ENCODE peak calls at places on chromosomes 3 and 15, in six cellular contexts. S is GM13976, W is cardiac muscle cell, K is GM20000, T is mesothelial cell of epicardium, P is GM12864. Q is an unnamed sample.

GRCh38 chr3:159249472-159250131 is 447.7 kb downstream of the MFSD1 start:
- DNase-seq in P (no peak), W (no peak), S (no peak), K (no peak), T (no peak), Q (no peak)

GRCh38 chr15:32656091-32656860 is 14.8 kb downstream of the SCG5 start:
- DNase-seq in S (no peak), W (no peak), K (no peak), T (no peak), P (no peak), Q (no peak)

GRCh38 chr15:95698971-95699370 is 631.5 kb upstream of the NR2F2 start:
- DNase-seq in S (no peak), K (no peak), T (no peak), P (no peak), W (no peak), Q (no peak)

GRCh38 chr3:157122116-157122515 is 37.8 kb downstream of the CCNL1 start:
- DNase-seq in K (no peak), S (no peak), W (peak), P (no peak), T (no peak), Q (no peak)

GRCh38 chr3:46512191-46512590 is 14.4 kb downstream of the RTP3 start:
- DNase-seq in S (no peak), K (no peak), T (no peak), P (no peak), W (no peak), Q (no peak)

GRCh38 chr3:99625643-99626414 is 12.6 kb upstream of the COL8A1 start:
- DNase-seq in T (no peak), S (no peak), P (no peak), K (no peak), W (peak), Q (no peak)

GRCh38 chr3:194640829-194641228 is 7.6 kb upstream of the TMEM44 start:
- DNase-seq in K (no peak), S (no peak), W (peak), T (no peak), P (no peak), Q (peak)

GRCh38 chr3:186220365-186220764 is 111.5 kb upstream of the ETV5 start:
- DNase-seq in T (no peak), W (no peak), P (no peak), K (no peak), S (no peak), Q (no peak)

DNA sequence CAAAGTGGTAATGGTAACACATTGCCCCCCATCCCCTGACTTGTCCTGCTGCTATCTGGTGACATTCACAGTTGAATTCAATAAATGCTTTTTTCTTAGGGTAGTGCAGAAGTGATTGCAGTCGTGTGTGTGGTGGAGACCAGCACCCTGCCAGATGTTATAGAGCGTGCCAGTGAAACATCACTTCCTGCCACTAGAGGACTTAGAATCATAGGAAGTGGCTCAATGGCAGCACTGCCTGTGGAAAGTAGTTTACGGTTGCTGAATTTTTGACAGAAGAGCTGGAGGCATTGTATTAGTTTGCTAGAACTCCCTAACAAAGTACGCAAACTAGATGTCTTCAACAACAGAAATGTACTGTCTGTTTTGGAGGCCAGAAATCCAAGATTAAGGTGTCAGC is 37.4 kb upstream of the P2RY12 start:
- DNase-seq in W (no peak), T (no peak), K (no peak), P (no peak), S (no peak), Q (no peak)
- TF ChIP-seq CTCF in W (no peak), T (no peak), K (no peak), P (peak), S (no peak), Q (no peak)

DNA sequence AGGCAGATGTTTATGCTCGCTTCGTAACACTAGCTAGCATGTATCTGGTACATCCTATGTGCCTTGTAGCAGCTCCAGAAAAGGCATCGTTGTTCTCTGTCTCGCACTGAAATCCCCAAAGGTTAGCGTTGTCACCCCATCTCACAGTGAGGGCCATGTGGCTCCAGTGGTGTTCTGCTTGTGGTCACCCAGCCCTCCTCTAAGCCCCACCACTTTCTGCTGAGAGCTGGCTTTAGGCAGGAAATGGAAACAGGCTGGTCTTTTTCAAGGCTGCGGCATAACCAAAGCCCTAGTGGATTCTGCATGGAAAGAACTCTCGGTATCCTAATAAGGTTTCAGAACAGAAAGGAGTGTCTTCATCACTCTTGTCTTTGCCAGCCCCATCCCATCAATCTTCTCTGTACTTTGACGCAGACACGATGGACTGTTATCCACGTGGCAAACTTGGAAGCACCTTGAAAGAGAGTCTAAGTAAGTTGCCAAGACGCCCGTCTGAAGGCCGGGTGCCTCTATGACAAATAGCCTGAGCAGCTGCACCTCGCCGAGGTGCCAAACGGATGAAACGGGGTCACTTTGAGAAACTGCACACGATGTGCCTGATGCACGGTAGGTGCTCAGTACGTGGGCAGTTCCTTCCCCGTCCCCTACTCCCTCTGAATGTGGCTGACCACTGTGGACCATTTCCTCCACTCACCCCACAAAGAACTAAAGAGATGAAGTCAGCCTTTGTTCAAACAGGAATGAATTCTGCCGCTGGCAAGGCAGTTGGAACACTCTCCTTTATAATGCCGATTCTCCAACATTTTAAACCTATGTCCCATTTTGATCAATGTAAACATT is 57.8 kb upstream of the MEF2A start:
- DNase-seq in K (peak), T (no peak), P (peak), W (peak), S (no peak), Q (no peak)
- TF ChIP-seq CTCF in K (no peak), T (no peak), P (no peak), W (no peak), S (no peak), Q (no peak)

GRCh38 chr15:59615661-59616060 is 4.1 kb downstream of the GCNT3 start:
- DNase-seq in W (no peak), S (no peak), T (no peak), P (no peak), K (no peak), Q (no peak)
- TF ChIP-seq CTCF in W (no peak), S (no peak), T (no peak), P (no peak), K (no peak), Q (no peak)

DNA sequence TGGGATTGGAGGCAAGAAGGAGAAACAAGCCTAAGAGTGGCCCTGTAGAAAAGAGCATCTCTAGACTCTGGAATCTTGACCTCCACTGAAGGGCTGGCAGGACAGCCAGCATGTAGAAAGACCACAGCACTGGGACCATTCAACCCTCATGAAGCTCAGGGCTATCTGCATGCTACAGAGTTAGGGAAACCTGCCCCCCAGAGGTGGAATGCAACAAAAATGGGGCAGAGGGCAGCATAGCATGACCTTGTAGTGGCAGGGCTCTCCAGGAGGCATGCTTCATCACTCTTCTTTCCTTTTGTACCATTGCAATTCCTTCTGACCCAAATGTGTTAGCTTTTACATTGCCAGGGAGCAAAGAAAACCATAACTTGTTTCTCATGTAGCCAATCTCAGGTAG is 445.4 kb downstream of the EPHB1 start:
- DNase-seq in S (no peak), K (no peak), T (no peak), P (no peak), W (no peak), Q (peak)
- TF ChIP-seq CTCF in S (no peak), K (no peak), T (no peak), P (peak), W (no peak), Q (no peak)

GRCh38 chr15:42329161-42329560 is 30.1 kb upstream of the CAPN3 start:
- DNase-seq in S (no peak), P (no peak), T (no peak), W (no peak), K (no peak), Q (no peak)

GRCh38 chr15:42329992-42330391 is 29.3 kb upstream of the CAPN3 start:
- DNase-seq in T (no peak), W (no peak), S (no peak), P (no peak), K (no peak), Q (no peak)

GRCh38 chr15:42332331-42332730 is 27.0 kb upstream of the CAPN3 start:
- DNase-seq in S (no peak), T (no peak), K (no peak), P (no peak), W (peak), Q (no peak)

GRCh38 chr15:42335074-42335473 is 24.2 kb upstream of the CAPN3 start:
- DNase-seq in K (no peak), S (no peak), W (no peak), T (no peak), P (no peak), Q (no peak)

DNA sequence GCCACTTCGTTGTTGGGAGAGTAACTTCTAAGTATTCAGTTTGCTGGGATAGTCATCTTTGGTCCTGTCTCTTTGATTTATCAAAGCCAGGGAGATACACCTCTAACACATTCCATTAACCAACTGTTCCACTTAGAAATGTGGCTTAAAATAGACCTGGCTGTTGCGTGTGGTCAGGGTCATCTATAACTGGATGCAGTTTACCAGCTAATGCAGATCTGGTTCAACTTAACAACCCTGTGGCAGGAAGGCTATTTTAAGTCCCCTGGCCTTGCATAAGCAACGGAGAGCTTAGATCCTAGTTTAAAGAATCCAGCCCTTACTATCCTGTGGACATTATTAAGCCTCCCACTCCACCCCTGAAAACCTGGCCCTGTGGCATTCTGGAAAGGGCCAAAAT is 28.1 kb upstream of the CAPN3 start:
- DNase-seq in K (no peak), T (no peak), S (no peak), P (no peak), W (no peak), Q (no peak)
- TF ChIP-seq CTCF in K (no peak), T (no peak), S (no peak), P (no peak), W (no peak), Q (no peak)

DNA sequence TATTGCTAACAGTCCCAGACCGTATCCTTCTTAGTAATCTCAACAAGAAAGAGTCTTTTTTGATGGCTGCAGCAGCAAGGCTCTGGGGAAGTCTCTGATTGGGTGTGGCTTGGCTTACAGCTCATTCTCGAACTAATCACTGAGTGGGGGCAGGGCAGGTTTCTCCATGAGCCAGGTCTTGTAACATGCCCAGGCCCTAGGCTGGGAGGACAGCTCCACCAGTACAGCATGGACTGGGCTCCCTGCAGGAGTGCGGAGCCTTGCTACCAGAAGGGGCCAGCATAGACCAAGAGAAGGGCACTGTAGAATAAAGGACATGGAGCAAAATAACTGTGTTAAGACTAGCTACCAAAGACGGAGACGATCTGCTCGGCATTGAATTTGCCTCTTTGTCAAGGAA is 7.2 kb downstream of the CD276 start:
- DNase-seq in W (peak), K (no peak), P (no peak), S (no peak), T (no peak), Q (no peak)
- TF ChIP-seq CTCF in W (peak), K (no peak), P (no peak), S (no peak), T (no peak), Q (peak)

DNA sequence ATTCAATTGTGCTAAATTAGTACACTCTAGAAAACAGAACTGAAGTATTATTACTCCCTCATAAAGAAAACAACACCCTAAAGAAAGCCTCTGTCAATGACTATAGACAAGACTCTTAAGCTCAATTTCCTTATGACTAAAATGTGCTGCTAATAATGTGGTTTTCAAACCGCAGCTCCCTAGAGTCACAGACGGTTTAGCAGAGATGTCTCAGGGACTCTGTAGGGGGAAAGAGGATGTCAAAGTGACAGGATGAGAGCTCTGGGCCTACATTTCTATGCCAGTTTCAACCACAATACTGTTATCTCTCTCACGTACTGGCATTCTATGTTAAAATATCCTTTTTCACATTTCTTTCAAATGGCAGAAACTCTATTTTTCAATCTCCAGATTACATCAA is 37.6 kb upstream of the WDR49 start:
- DNase-seq in P (peak), S (peak), T (no peak), W (no peak), K (peak), Q (no peak)
- TF ChIP-seq CTCF in P (no peak), S (no peak), T (no peak), W (no peak), K (no peak), Q (no peak)

GRCh38 chr3:16508242-16508575 is 5.3 kb downstream of the RFTN1 start:
- DNase-seq in S (no peak), K (no peak), W (no peak), T (no peak), P (no peak), Q (no peak)

GRCh38 chr3:16508591-16508995 is 4.9 kb downstream of the RFTN1 start:
- DNase-seq in T (no peak), K (peak), S (peak), W (peak), P (peak), Q (no peak)

GRCh38 chr3:16506451-16506850 is 7.0 kb downstream of the RFTN1 start:
- DNase-seq in W (no peak), P (no peak), K (no peak), T (no peak), S (no peak), Q (no peak)

GRCh38 chr3:16506884-16507409 is 6.6 kb downstream of the RFTN1 start:
- DNase-seq in W (no peak), T (no peak), S (no peak), K (no peak), P (no peak), Q (no peak)

GRCh38 chr3:16507540-16508241 is 5.8 kb downstream of the RFTN1 start:
- DNase-seq in S (no peak), K (no peak), P (no peak), T (no peak), W (no peak), Q (no peak)
- TF ChIP-seq CTCF in S (no peak), K (no peak), P (no peak), T (no peak), W (no peak), Q (no peak)

GRCh38 chr15:100918034-100918689 is 995 bp upstream of the LRRK1 start:
- DNase-seq in S (peak), T (peak), K (peak), W (peak), P (no peak), Q (peak)

GRCh38 chr15:100922192-100923040 is 3.3 kb downstream of the LRRK1 start:
- DNase-seq in P (no peak), S (peak), W (no peak), T (no peak), K (peak), Q (no peak)

GRCh38 chr15:100920516-100921135 is 1.5 kb downstream of the LRRK1 start:
- DNase-seq in P (no peak), W (no peak), S (no peak), T (no peak), K (peak), Q (no peak)

GRCh38 chr15:100918690-100919480 is at the start of gene LRRK1:
- DNase-seq in W (peak), T (no peak), K (peak), S (peak), P (no peak), Q (no peak)

DNA sequence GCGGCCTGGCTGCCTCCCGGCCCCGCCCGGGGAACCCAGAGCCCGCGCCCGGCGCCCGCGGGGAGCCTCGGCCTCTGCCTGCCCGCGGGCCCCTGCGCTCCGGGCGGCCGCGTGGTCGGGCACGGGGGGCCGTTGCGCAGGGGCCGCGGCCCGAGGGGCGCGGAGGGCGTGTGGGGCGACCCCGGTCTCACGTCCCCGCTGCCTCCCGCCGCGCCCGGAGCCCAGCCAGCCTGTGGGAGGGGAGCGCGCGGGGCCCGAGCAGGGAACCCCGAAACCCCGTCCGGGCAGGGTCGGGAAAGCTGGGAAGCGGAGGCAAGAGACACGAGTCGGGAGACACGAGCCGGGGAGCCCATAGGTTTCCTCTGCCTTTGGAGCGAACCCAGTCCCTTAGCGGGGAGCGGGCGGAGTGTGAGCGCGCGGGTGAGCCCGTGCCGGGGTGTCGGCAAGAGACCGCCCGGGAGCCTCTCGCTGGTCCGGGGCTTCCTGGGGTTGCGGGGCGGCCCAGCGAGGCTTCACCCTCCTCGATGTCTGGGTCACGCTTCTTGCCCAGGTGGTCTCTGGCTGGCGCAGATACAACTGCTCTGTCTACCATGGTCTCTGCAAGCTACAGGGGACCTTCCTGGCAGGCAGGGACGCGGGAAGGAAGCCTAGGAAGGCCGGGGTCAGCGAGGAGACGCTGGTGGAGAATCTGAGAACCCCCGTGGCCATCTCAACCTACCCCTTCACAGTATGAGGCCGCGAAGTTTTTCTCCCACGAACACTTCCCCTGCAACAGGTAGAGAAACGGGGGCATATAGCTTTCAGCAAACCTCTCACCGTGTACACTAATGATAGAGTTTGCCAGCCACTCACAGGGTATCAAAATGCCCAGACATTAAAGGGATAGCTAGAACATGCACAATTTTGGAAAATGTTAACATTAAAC is 586 bp downstream of the LRRK1 start:
- DNase-seq in P (no peak), T (peak), W (peak), S (peak), K (peak), Q (no peak)
- TF ChIP-seq CTCF in P (no peak), T (no peak), W (no peak), S (no peak), K (peak), Q (no peak)

Q was measured in osteocyte.